ENCODE peak calls at places on chromosomes 6 and 20, in four cellular contexts. P is CD4-positive, alpha-beta T cell; T is neural progenitor cell; L is foreskin keratinocyte. Q is an unnamed sample.

GRCh38 chr6:144310761-144311160 is 25.6 kb downstream of the UTRN start:
- DNase-seq in T (no peak), P (no peak), L (no peak), Q (no peak)

GRCh38 chr20:23639490-23639958 is 1.8 kb upstream of the CST3 start:
- DNase-seq in P (no peak), L (no peak), T (no peak), Q (no peak)

GRCh38 chr6:119390276-119390793 is 40.8 kb upstream of the MAN1A1 start:
- DNase-seq in P (no peak), L (peak), T (no peak), Q (no peak)

GRCh38 chr6:9554806-9555205 is 860.1 kb downstream of the TFAP2A start:
- DNase-seq in T (no peak), P (no peak), L (no peak), Q (no peak)

GRCh38 chr6:6820688-6821238 is 232.2 kb downstream of the LY86 start:
- DNase-seq in L (peak), T (peak), P (no peak), Q (no peak)

GRCh38 chr6:16901777-16902176 is 140.5 kb upstream of the ATXN1 start:
- DNase-seq in L (no peak), P (no peak), T (no peak), Q (no peak)

GRCh38 chr6:80522556-80522955 is 416.1 kb downstream of the BCKDHB start:
- DNase-seq in T (no peak), P (no peak), L (no peak), Q (no peak)

GRCh38 chr20:61839912-61840441 is 225.7 kb downstream of the TAF4 start:
- DNase-seq in T (no peak), L (no peak), P (no peak), Q (no peak)

GRCh38 chr20:44370639-44371218 is 15.2 kb downstream of the HNF4A start:
- DNase-seq in T (no peak), P (no peak), L (no peak), Q (no peak)

GRCh38 chr6:135181333-135182119 is 418 bp downstream of the MYB start:
- DNase-seq in L (no peak), T (peak), P (no peak), Q (no peak)

GRCh38 chr20:33701629-33702450 is 15.7 kb upstream of the E2F1 start:
- DNase-seq in P (no peak), T (no peak), L (no peak), Q (no peak)

GRCh38 chr6:28980797-28981390 is 24.2 kb downstream of the ZNF311 start:
- DNase-seq in T (peak), P (no peak), L (peak), Q (peak)

GRCh38 chr6:143295904-143296303 is 154.6 kb downstream of the ADAT2 start:
- DNase-seq in L (no peak), P (no peak), T (no peak), Q (no peak)

GRCh38 chr6:155117266-155117665 is 122.2 kb downstream of the TIAM2 start:
- DNase-seq in L (no peak), P (no peak), T (no peak), Q (no peak)

GRCh38 chr20:63318391-63319163 is 25.6 kb downstream of the COL20A1 start:
- DNase-seq in P (no peak), T (no peak), L (no peak), Q (no peak)

GRCh38 chr6:125733516-125734300 is 15.7 kb upstream of the HEY2 start:
- DNase-seq in T (no peak), L (no peak), P (no peak), Q (no peak)

GRCh38 chr6:66788579-66788978 is 1081.6 kb upstream of the EYS start:
- DNase-seq in P (no peak), L (no peak), T (no peak), Q (no peak)

GRCh38 chr6:73460044-73460443 is 1.5 kb upstream of the MTO1 start:
- DNase-seq in T (no peak), L (no peak), P (no peak), Q (no peak)

GRCh38 chr6:18389479-18389878 is 2.3 kb downstream of the RNF144B start:
- DNase-seq in T (no peak), L (no peak), P (no peak), Q (no peak)

GRCh38 chr6:111038534-111039252 is 48.6 kb upstream of the SLC16A10 start:
- DNase-seq in T (no peak), L (no peak), P (no peak), Q (no peak)

GRCh38 chr20:12306107-12306506 is 388.4 kb downstream of the BTBD3 start:
- DNase-seq in L (no peak), P (no peak), T (no peak), Q (no peak)

GRCh38 chr6:11806561-11807317 is 28.1 kb upstream of the ADTRP start:
- DNase-seq in L (peak), T (no peak), P (no peak), Q (no peak)

GRCh38 chr6:44301106-44301505 is 12.0 kb downstream of the AARS2 start:
- DNase-seq in P (no peak), T (no peak), L (no peak), Q (no peak)

GRCh38 chr6:109894181-109894580 is 83.9 kb upstream of the GPR6 start:
- DNase-seq in T (no peak), L (no peak), P (no peak), Q (no peak)

GRCh38 chr6:97059473-97059872 is 134.9 kb downstream of the KLHL32 start:
- DNase-seq in T (peak), P (no peak), L (no peak), Q (no peak)

GRCh38 chr20:45938727-45939438 is 4.4 kb downstream of the PCIF1 start:
- DNase-seq in T (peak), P (no peak), L (no peak), Q (no peak)

GRCh38 chr6:37122861-37123260 is 47.1 kb upstream of the PIM1 start:
- DNase-seq in T (no peak), L (no peak), P (no peak), Q (no peak)

GRCh38 chr20:53097371-53097770 is 125.2 kb downstream of the TSHZ2 start:
- DNase-seq in P (no peak), L (no peak), T (no peak), Q (no peak)

GRCh38 chr6:52503853-52504777 is 72.7 kb downstream of the TRAM2 start:
- DNase-seq in L (peak), P (no peak), T (no peak), Q (peak)

GRCh38 chr6:169556758-169557505 is 144.9 kb downstream of the WDR27 start:
- DNase-seq in T (no peak), P (no peak), L (no peak), Q (no peak)

GRCh38 chr6:74074609-74075008 is 378.6 kb downstream of the CD109 start:
- DNase-seq in P (no peak), L (no peak), T (no peak), Q (no peak)

GRCh38 chr6:151196571-151196970 is 43.2 kb upstream of the AKAP12 start:
- DNase-seq in L (no peak), T (no peak), P (no peak), Q (no peak)

GRCh38 chr20:51831891-51832675 is 29.8 kb upstream of the SALL4 start:
- DNase-seq in P (no peak), L (no peak), T (no peak), Q (no peak)

GRCh38 chr20:1382670-1383069 is 10.2 kb downstream of the FKBP1A start:
- DNase-seq in P (no peak), T (no peak), L (no peak), Q (no peak)

GRCh38 chr6:25659633-25660368 is 7.8 kb downstream of the SCGN start:
- DNase-seq in P (no peak), L (no peak), T (no peak), Q (no peak)

GRCh38 chr6:113437571-113437970 is 419.6 kb upstream of the MARCKS start:
- DNase-seq in T (no peak), P (no peak), L (no peak), Q (no peak)

GRCh38 chr6:19772891-19773290 is 64.3 kb upstream of the ID4 start:
- DNase-seq in L (no peak), P (no peak), T (no peak), Q (no peak)

GRCh38 chr20:36821964-36822437 is 48.4 kb upstream of the DSN1 start:
- DNase-seq in T (peak), P (no peak), L (no peak), Q (no peak)

GRCh38 chr6:78910611-78911134 is 43.3 kb downstream of the IRAK1BP1 start:
- DNase-seq in P (no peak), T (peak), L (no peak), Q (no peak)

GRCh38 chr20:63175031-63175895 is 40.7 kb downstream of the YTHDF1 start:
- DNase-seq in P (no peak), L (no peak), T (no peak), Q (no peak)

GRCh38 chr6:152273638-152274037 is 363.5 kb downstream of the SYNE1 start:
- DNase-seq in L (no peak), P (no peak), T (peak), Q (no peak)
- TF ChIP-seq CTCF in L (peak), P (no peak), T (peak), Q (no peak)

GRCh38 chr6:55034752-55035151 is 139.6 kb upstream of the HCRTR2 start:
- DNase-seq in L (no peak), P (no peak), T (no peak), Q (no peak)

DNA sequence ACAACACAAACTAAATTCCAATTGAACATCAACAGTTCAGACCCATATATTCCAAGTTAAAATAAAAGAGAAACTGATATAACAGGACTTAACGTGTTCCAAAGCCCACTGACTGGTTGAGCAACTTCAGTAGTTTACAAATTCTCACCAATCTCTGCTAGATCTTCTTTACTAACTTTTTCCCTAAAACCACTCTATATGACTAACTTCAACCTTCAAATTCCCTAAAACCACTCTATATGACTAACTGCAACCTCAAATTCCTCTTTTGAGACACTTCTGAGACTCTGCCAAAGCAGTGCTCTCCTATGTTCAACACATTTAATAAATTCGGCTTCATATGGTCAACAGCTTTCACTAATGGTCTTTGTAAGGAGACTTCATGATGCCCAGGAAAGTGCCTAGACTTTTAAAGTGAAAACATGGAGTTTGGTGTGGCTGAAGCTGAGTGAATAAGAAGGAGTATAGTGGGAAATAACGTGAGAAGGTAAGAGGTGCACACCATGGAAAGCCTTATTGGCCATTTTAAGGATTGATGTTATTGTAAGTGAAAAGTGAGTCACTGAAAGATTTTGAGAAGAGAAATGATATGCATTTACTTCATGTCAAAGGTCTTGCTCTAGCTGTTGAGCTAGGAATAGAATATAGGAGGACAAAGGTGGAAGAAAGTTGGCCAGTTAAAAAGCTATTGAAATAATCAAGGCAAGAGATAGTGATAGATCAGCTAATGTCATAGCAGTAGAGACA is 134.0 kb upstream of the HCRTR2 start:
- DNase-seq in L (peak), P (no peak), T (no peak), Q (no peak)
- TF ChIP-seq CTCF in L (no peak), P (no peak), T (no peak), Q (no peak)

GRCh38 chr20:57048027-57048869 is 218.2 kb downstream of the BMP7 start:
- DNase-seq in P (no peak), L (no peak), T (peak), Q (no peak)
- TF ChIP-seq CTCF in P (peak), L (peak), T (peak), Q (peak)

GRCh38 chr20:50193169-50193850 is 2.7 kb downstream of the CEBPB start:
- DNase-seq in P (no peak), L (no peak), T (no peak), Q (no peak)

GRCh38 chr20:50192364-50193168 is 1.9 kb downstream of the CEBPB start:
- DNase-seq in P (peak), L (peak), T (peak), Q (no peak)

GRCh38 chr20:50190251-50191064 is at the start of gene CEBPB:
- DNase-seq in L (peak), T (peak), P (peak), Q (no peak)

GRCh38 chr20:50191065-50191565 is 485 bp downstream of the CEBPB start:
- DNase-seq in T (no peak), L (no peak), P (peak), Q (no peak)

GRCh38 chr20:50191566-50192363 is 1.1 kb downstream of the CEBPB start:
- DNase-seq in L (no peak), P (peak), T (peak), Q (no peak)
- TF ChIP-seq CTCF in L (peak), P (peak), T (peak), Q (peak)

GRCh38 chr20:54469293-54469692 is 6.1 kb upstream of the DOK5 start:
- DNase-seq in T (peak), L (no peak), P (no peak), Q (no peak)

GRCh38 chr20:54469952-54470351 is 5.4 kb upstream of the DOK5 start:
- DNase-seq in T (no peak), L (no peak), P (no peak), Q (no peak)

GRCh38 chr20:54467622-54468021 is 7.8 kb upstream of the DOK5 start:
- DNase-seq in L (no peak), T (no peak), P (no peak), Q (no peak)

GRCh38 chr20:54466112-54466511 is 9.3 kb upstream of the DOK5 start:
- DNase-seq in T (no peak), L (no peak), P (no peak), Q (no peak)

DNA sequence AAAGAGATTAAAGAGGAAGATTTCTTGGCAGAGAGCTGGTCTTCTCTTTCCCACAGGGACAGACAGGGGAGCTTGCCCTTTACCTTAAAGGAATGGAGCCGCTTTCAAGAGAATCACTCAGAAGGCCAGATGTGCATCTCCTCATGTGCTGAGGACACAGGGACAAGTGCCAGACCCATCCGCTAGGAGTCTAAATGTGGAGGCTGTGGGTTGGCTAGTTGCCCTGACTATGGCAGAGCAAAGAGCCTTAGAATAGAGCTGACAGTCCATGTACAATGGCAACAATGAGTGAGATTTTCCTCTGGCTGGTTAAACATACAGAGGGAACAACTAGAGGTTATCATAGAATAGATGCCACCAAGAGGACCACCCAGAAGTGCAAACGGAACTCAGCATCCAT is 7.3 kb upstream of the DOK5 start:
- DNase-seq in P (no peak), L (no peak), T (no peak), Q (no peak)
- TF ChIP-seq CTCF in P (no peak), L (no peak), T (no peak), Q (no peak)

DNA sequence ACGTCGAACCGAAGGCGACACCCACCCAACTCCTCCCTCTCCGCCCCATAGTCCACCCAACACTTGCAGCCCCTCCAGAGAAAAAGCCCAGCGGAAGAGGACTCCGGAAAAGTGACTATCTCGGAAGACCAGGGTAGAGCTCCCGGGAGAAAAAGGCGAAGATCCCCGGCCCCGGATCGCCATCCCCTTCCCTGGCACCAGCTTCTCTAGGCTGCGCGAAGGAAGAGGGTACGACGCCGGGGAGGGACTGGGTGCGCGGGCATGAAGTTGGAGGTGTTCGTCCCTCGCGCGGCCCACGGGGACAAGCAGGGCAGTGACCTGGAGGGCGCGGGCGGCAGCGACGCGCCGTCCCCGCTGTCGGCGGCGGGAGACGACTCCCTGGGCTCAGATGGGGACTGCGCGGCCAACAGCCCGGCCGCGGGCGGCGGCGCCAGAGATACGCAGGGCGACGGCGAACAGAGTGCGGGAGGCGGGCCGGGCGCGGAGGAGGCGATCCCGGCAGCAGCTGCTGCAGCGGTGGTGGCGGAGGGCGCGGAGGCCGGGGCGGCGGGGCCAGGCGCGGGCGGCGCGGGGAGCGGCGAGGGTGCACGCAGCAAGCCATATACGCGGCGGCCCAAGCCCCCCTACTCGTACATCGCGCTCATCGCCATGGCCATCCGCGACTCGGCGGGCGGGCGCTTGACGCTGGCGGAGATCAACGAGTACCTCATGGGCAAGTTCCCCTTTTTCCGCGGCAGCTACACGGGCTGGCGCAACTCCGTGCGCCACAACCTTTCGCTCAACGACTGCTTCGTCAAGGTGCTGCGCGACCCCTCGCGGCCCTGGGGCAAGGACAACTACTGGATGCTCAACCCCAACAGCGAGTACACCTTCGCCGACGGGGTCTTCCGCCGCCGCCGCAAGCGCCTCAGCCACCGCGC is 806 bp downstream of the FOXQ1 start:
- DNase-seq in P (no peak), L (no peak), T (peak), Q (no peak)
- TF ChIP-seq CTCF in P (no peak), L (peak), T (peak), Q (peak)

Q was measured in epithelial cell of proximal tubule.